ENCODE peak calls at places on chromosomes 1 and 21, in seven cellular contexts. One of them, this sample, is unnamed.

GRCh38 chr1:19400875-19401854 is 84.2 kb downstream of the CAPZB start:
- DNase-seq in NCI-H748 treated with DMSO at 0.1 percent for 48 hours: no peak
- DNase-seq in T-cell: no peak
- DNase-seq in lung microvascular endothelial cell: no peak
- DNase-seq in upper lobe of left lung: no peak
- DNase-seq in HuH-7.5: no peak
- DNase-seq in T47D: peak
- DNase-seq in this sample: no peak

GRCh38 chr1:235250430-235250829 is 77.5 kb downstream of the ARID4B start:
- DNase-seq in NCI-H748 treated with DMSO at 0.1 percent for 48 hours: no peak
- DNase-seq in T-cell: no peak
- DNase-seq in lung microvascular endothelial cell: no peak
- DNase-seq in upper lobe of left lung: no peak
- DNase-seq in HuH-7.5: no peak
- DNase-seq in T47D: no peak
- DNase-seq in this sample: no peak

GRCh38 chr21:30831194-30831765 is 1.7 kb upstream of the KRTAP7-1 start:
- DNase-seq in NCI-H748 treated with DMSO at 0.1 percent for 48 hours: no peak
- DNase-seq in T-cell: peak
- DNase-seq in lung microvascular endothelial cell: peak
- DNase-seq in upper lobe of left lung: no peak
- DNase-seq in HuH-7.5: no peak
- DNase-seq in T47D: peak
- DNase-seq in this sample: no peak

GRCh38 chr1:52904590-52905375 is 16.8 kb downstream of the ECHDC2 start:
- DNase-seq in NCI-H748 treated with DMSO at 0.1 percent for 48 hours: no peak
- DNase-seq in T-cell: peak
- DNase-seq in lung microvascular endothelial cell: peak
- DNase-seq in upper lobe of left lung: no peak
- DNase-seq in HuH-7.5: peak
- DNase-seq in T47D: peak
- DNase-seq in this sample: no peak

GRCh38 chr1:16402742-16403141 is 34.5 kb downstream of the SPATA21 start:
- DNase-seq in NCI-H748 treated with DMSO at 0.1 percent for 48 hours: no peak
- DNase-seq in T-cell: no peak
- DNase-seq in lung microvascular endothelial cell: no peak
- DNase-seq in upper lobe of left lung: no peak
- DNase-seq in HuH-7.5: no peak
- DNase-seq in T47D: no peak
- DNase-seq in this sample: no peak

GRCh38 chr1:235907187-235907896 is 40.6 kb upstream of the LYST start:
- DNase-seq in NCI-H748 treated with DMSO at 0.1 percent for 48 hours: no peak
- DNase-seq in T-cell: no peak
- DNase-seq in lung microvascular endothelial cell: no peak
- DNase-seq in upper lobe of left lung: no peak
- DNase-seq in HuH-7.5: no peak
- DNase-seq in T47D: no peak
- DNase-seq in this sample: no peak

GRCh38 chr21:27391990-27392389 is 425.1 kb upstream of the ADAMTS5 start:
- DNase-seq in NCI-H748 treated with DMSO at 0.1 percent for 48 hours: no peak
- DNase-seq in T-cell: no peak
- DNase-seq in lung microvascular endothelial cell: no peak
- DNase-seq in upper lobe of left lung: no peak
- DNase-seq in HuH-7.5: no peak
- DNase-seq in T47D: no peak
- DNase-seq in this sample: no peak

GRCh38 chr1:4176841-4177240 is 276.8 kb upstream of the C1orf174 start:
- DNase-seq in NCI-H748 treated with DMSO at 0.1 percent for 48 hours: no peak
- DNase-seq in T-cell: no peak
- DNase-seq in lung microvascular endothelial cell: no peak
- DNase-seq in upper lobe of left lung: no peak
- DNase-seq in HuH-7.5: no peak
- DNase-seq in T47D: no peak
- DNase-seq in this sample: no peak

GRCh38 chr1:102186541-102186940 is 189.8 kb upstream of the OLFM3 start:
- DNase-seq in NCI-H748 treated with DMSO at 0.1 percent for 48 hours: no peak
- DNase-seq in T-cell: no peak
- DNase-seq in lung microvascular endothelial cell: no peak
- DNase-seq in upper lobe of left lung: no peak
- DNase-seq in HuH-7.5: no peak
- DNase-seq in T47D: no peak
- DNase-seq in this sample: no peak

GRCh38 chr1:17745564-17745955 is 9.6 kb upstream of the ACTL8 start:
- DNase-seq in NCI-H748 treated with DMSO at 0.1 percent for 48 hours: no peak
- DNase-seq in T-cell: no peak
- DNase-seq in lung microvascular endothelial cell: no peak
- DNase-seq in upper lobe of left lung: no peak
- DNase-seq in HuH-7.5: no peak
- DNase-seq in T47D: no peak
- DNase-seq in this sample: no peak

GRCh38 chr1:36257375-36257767 is 33.1 kb downstream of the THRAP3 start:
- DNase-seq in NCI-H748 treated with DMSO at 0.1 percent for 48 hours: no peak
- DNase-seq in T-cell: no peak
- DNase-seq in lung microvascular endothelial cell: no peak
- DNase-seq in upper lobe of left lung: no peak
- DNase-seq in HuH-7.5: no peak
- DNase-seq in T47D: peak
- DNase-seq in this sample: no peak

GRCh38 chr1:198669023-198669698 is 30.3 kb downstream of the PTPRC start:
- DNase-seq in NCI-H748 treated with DMSO at 0.1 percent for 48 hours: no peak
- DNase-seq in T-cell: no peak
- DNase-seq in lung microvascular endothelial cell: peak
- DNase-seq in upper lobe of left lung: no peak
- DNase-seq in HuH-7.5: no peak
- DNase-seq in T47D: peak
- DNase-seq in this sample: peak

GRCh38 chr1:119964673-119965363 is 68.5 kb upstream of the ADAM30 start:
- DNase-seq in NCI-H748 treated with DMSO at 0.1 percent for 48 hours: no peak
- DNase-seq in T-cell: no peak
- DNase-seq in lung microvascular endothelial cell: peak
- DNase-seq in upper lobe of left lung: no peak
- DNase-seq in HuH-7.5: no peak
- DNase-seq in T47D: no peak
- DNase-seq in this sample: no peak

GRCh38 chr1:3931310-3931700 is 31.2 kb upstream of the C1orf174 start:
- DNase-seq in NCI-H748 treated with DMSO at 0.1 percent for 48 hours: no peak
- DNase-seq in T-cell: no peak
- DNase-seq in lung microvascular endothelial cell: no peak
- DNase-seq in upper lobe of left lung: no peak
- DNase-seq in HuH-7.5: no peak
- DNase-seq in T47D: no peak
- DNase-seq in this sample: no peak

GRCh38 chr1:170618418-170618817 is 45.5 kb upstream of the PRRX1 start:
- DNase-seq in NCI-H748 treated with DMSO at 0.1 percent for 48 hours: no peak
- DNase-seq in T-cell: no peak
- DNase-seq in lung microvascular endothelial cell: no peak
- DNase-seq in upper lobe of left lung: no peak
- DNase-seq in HuH-7.5: no peak
- DNase-seq in T47D: no peak
- DNase-seq in this sample: no peak

GRCh38 chr1:116538527-116538926 is 32.3 kb downstream of the CD58 start:
- DNase-seq in NCI-H748 treated with DMSO at 0.1 percent for 48 hours: no peak
- DNase-seq in T-cell: no peak
- DNase-seq in lung microvascular endothelial cell: no peak
- DNase-seq in upper lobe of left lung: no peak
- DNase-seq in HuH-7.5: no peak
- DNase-seq in T47D: no peak
- DNase-seq in this sample: no peak

GRCh38 chr1:87696483-87696882 is 367.8 kb downstream of the LMO4 start:
- DNase-seq in NCI-H748 treated with DMSO at 0.1 percent for 48 hours: no peak
- DNase-seq in T-cell: no peak
- DNase-seq in lung microvascular endothelial cell: no peak
- DNase-seq in upper lobe of left lung: no peak
- DNase-seq in HuH-7.5: no peak
- DNase-seq in T47D: no peak
- DNase-seq in this sample: no peak

GRCh38 chr1:46616277-46617107 is at the start of gene MOB3C:
- DNase-seq in NCI-H748 treated with DMSO at 0.1 percent for 48 hours: no peak
- DNase-seq in T-cell: peak
- DNase-seq in lung microvascular endothelial cell: peak
- DNase-seq in upper lobe of left lung: peak
- DNase-seq in HuH-7.5: peak
- DNase-seq in T47D: peak
- DNase-seq in this sample: peak

GRCh38 chr21:46161800-46162592 is 6.6 kb upstream of the FTCD start:
- DNase-seq in NCI-H748 treated with DMSO at 0.1 percent for 48 hours: no peak
- DNase-seq in T-cell: no peak
- DNase-seq in lung microvascular endothelial cell: no peak
- DNase-seq in upper lobe of left lung: peak
- DNase-seq in HuH-7.5: no peak
- DNase-seq in T47D: no peak
- DNase-seq in this sample: no peak

GRCh38 chr1:109786531-109787021 is 22.9 kb upstream of the EPS8L3 start:
- DNase-seq in NCI-H748 treated with DMSO at 0.1 percent for 48 hours: no peak
- DNase-seq in T-cell: no peak
- DNase-seq in lung microvascular endothelial cell: no peak
- DNase-seq in upper lobe of left lung: no peak
- DNase-seq in HuH-7.5: no peak
- DNase-seq in T47D: peak
- DNase-seq in this sample: peak

GRCh38 chr1:3369437-3370076 is 84.9 kb upstream of the ARHGEF16 start:
- DNase-seq in NCI-H748 treated with DMSO at 0.1 percent for 48 hours: no peak
- DNase-seq in T-cell: no peak
- DNase-seq in lung microvascular endothelial cell: no peak
- DNase-seq in upper lobe of left lung: no peak
- DNase-seq in HuH-7.5: no peak
- DNase-seq in T47D: no peak
- DNase-seq in this sample: no peak

GRCh38 chr1:153220606-153221303 is 3.4 kb downstream of the PRR9 start:
- DNase-seq in NCI-H748 treated with DMSO at 0.1 percent for 48 hours: no peak
- DNase-seq in T-cell: no peak
- DNase-seq in lung microvascular endothelial cell: no peak
- DNase-seq in upper lobe of left lung: peak
- DNase-seq in HuH-7.5: no peak
- DNase-seq in T47D: no peak
- DNase-seq in this sample: no peak

GRCh38 chr1:19758227-19758830 is 41.4 kb downstream of the TMCO4 start:
- DNase-seq in NCI-H748 treated with DMSO at 0.1 percent for 48 hours: no peak
- DNase-seq in T-cell: no peak
- DNase-seq in lung microvascular endothelial cell: no peak
- DNase-seq in upper lobe of left lung: no peak
- DNase-seq in HuH-7.5: no peak
- DNase-seq in T47D: no peak
- DNase-seq in this sample: no peak

GRCh38 chr1:111032295-111032897 is 68.7 kb upstream of the LRIF1 start:
- DNase-seq in NCI-H748 treated with DMSO at 0.1 percent for 48 hours: peak
- DNase-seq in T-cell: peak
- DNase-seq in lung microvascular endothelial cell: peak
- DNase-seq in upper lobe of left lung: no peak
- DNase-seq in HuH-7.5: no peak
- DNase-seq in T47D: peak
- DNase-seq in this sample: peak

GRCh38 chr1:210696709-210697108 is 368.0 kb downstream of the HHAT start:
- DNase-seq in NCI-H748 treated with DMSO at 0.1 percent for 48 hours: no peak
- DNase-seq in T-cell: no peak
- DNase-seq in lung microvascular endothelial cell: no peak
- DNase-seq in upper lobe of left lung: no peak
- DNase-seq in HuH-7.5: no peak
- DNase-seq in T47D: no peak
- DNase-seq in this sample: no peak

GRCh38 chr1:203325418-203326091 is 20.2 kb downstream of the BTG2 start:
- DNase-seq in NCI-H748 treated with DMSO at 0.1 percent for 48 hours: peak
- DNase-seq in T-cell: no peak
- DNase-seq in lung microvascular endothelial cell: peak
- DNase-seq in upper lobe of left lung: no peak
- DNase-seq in HuH-7.5: no peak
- DNase-seq in T47D: no peak
- DNase-seq in this sample: no peak

GRCh38 chr1:67020304-67020703 is 33.6 kb downstream of the SLC35D1 start:
- DNase-seq in NCI-H748 treated with DMSO at 0.1 percent for 48 hours: no peak
- DNase-seq in T-cell: no peak
- DNase-seq in lung microvascular endothelial cell: peak
- DNase-seq in upper lobe of left lung: no peak
- DNase-seq in HuH-7.5: no peak
- DNase-seq in T47D: no peak
- DNase-seq in this sample: no peak

GRCh38 chr1:17670587-17671313 is 84.4 kb upstream of the ACTL8 start:
- DNase-seq in NCI-H748 treated with DMSO at 0.1 percent for 48 hours: no peak
- DNase-seq in T-cell: no peak
- DNase-seq in lung microvascular endothelial cell: no peak
- DNase-seq in upper lobe of left lung: peak
- DNase-seq in HuH-7.5: no peak
- DNase-seq in T47D: no peak
- DNase-seq in this sample: no peak

GRCh38 chr1:10046356-10047085 is 13.8 kb downstream of the UBE4B start:
- DNase-seq in NCI-H748 treated with DMSO at 0.1 percent for 48 hours: no peak
- DNase-seq in T-cell: no peak
- DNase-seq in lung microvascular endothelial cell: no peak
- DNase-seq in upper lobe of left lung: no peak
- DNase-seq in HuH-7.5: no peak
- DNase-seq in T47D: no peak
- DNase-seq in this sample: no peak

GRCh38 chr1:58941471-58942289 is 157.8 kb upstream of the JUN start:
- DNase-seq in NCI-H748 treated with DMSO at 0.1 percent for 48 hours: no peak
- DNase-seq in T-cell: peak
- DNase-seq in lung microvascular endothelial cell: no peak
- DNase-seq in upper lobe of left lung: no peak
- DNase-seq in HuH-7.5: no peak
- DNase-seq in T47D: no peak
- DNase-seq in this sample: no peak

GRCh38 chr1:147545133-147545532 is 3.8 kb downstream of the BCL9 start:
- DNase-seq in NCI-H748 treated with DMSO at 0.1 percent for 48 hours: no peak
- DNase-seq in T-cell: peak
- DNase-seq in lung microvascular endothelial cell: no peak
- DNase-seq in upper lobe of left lung: no peak
- DNase-seq in HuH-7.5: no peak
- DNase-seq in T47D: no peak
- DNase-seq in this sample: no peak

This sample was measured in NCI-H460.